ENCODE peak calls at places on chromosome 3, in five cellular contexts. D, T, Q, L and R are unnamed samples.

GRCh38 chr3:25448750-25449684 is 21.0 kb downstream of the RARB start:
- DNase-seq in D (peak; percentile 80), T (peak; percentile 88), L (no peak), Q (peak; percentile 92), R (peak; percentile 57)

GRCh38 chr3:112546216-112546759 is 15.5 kb downstream of the ATG3 start:
- DNase-seq in Q (no peak), D (no peak), L (no peak), T (no peak), R (no peak)

GRCh38 chr3:41907330-41908073 is 54.4 kb downstream of the ULK4 start:
- DNase-seq in L (peak; percentile 2), T (no peak), Q (no peak), D (no peak), R (no peak)

GRCh38 chr3:120753831-120754230 is 11.3 kb downstream of the GTF2E1 start:
- DNase-seq in Q (no peak), D (no peak), T (no peak), L (no peak), R (no peak)

GRCh38 chr3:37823189-37823588 is 38.5 kb upstream of the CTDSPL start:
- DNase-seq in T (no peak), L (no peak), Q (no peak), D (no peak), R (no peak)

GRCh38 chr3:24119321-24119751 is 174.2 kb downstream of the NR1D2 start:
- DNase-seq in T (no peak), D (no peak), Q (no peak), L (no peak), R (no peak)

GRCh38 chr3:36904641-36905040 is 40.2 kb downstream of the TRANK1 start:
- DNase-seq in L (no peak), Q (peak; percentile 49), T (peak; percentile 27), D (no peak), R (no peak)

GRCh38 chr3:109702252-109702651 is 364.9 kb upstream of the DPPA4 start:
- DNase-seq in L (no peak), Q (no peak), T (no peak), D (no peak), R (peak; percentile 24)

GRCh38 chr3:38613426-38613825 is 36.1 kb downstream of the SCN5A start:
- DNase-seq in T (no peak), Q (no peak), D (no peak), L (no peak), R (no peak)

GRCh38 chr3:37505415-37505814 is 331.0 kb upstream of the LRRFIP2 start:
- DNase-seq in T (no peak), Q (no peak), L (no peak), D (no peak), R (no peak)

GRCh38 chr3:190486201-190486865 is 27.6 kb upstream of the IL1RAP start:
- DNase-seq in D (no peak), L (no peak), T (no peak), Q (no peak), R (no peak)

GRCh38 chr3:180433172-180433571 is 168.8 kb upstream of the TTC14 start:
- DNase-seq in T (no peak), Q (no peak), L (no peak), D (no peak), R (no peak)

GRCh38 chr3:129240436-129240835 is 9.0 kb upstream of the COPG1 start:
- DNase-seq in T (no peak), Q (no peak), D (no peak), L (no peak), R (no peak)

GRCh38 chr3:129246636-129247035 is 2.8 kb upstream of the COPG1 start:
- DNase-seq in T (no peak), L (no peak), Q (no peak), D (no peak), R (no peak)

GRCh38 chr3:129248286-129248979 is 973 bp upstream of the COPG1 start:
- DNase-seq in D (no peak), L (no peak), Q (no peak), T (no peak), R (no peak)

GRCh38 chr3:129249284-129250065 is at the start of gene COPG1:
- DNase-seq in Q (peak; percentile 89), T (peak; percentile 83), D (peak; percentile 90), L (peak; percentile 95), R (peak; percentile 94)

GRCh38 chr3:129245141-129245540 is 4.3 kb upstream of the COPG1 start:
- DNase-seq in Q (no peak), L (no peak), T (no peak), D (no peak), R (no peak)
- H3K27ac ChIP-seq in Q (no peak overlapping the region), L (no peak overlapping the region), T (peak overlapping the region; percentile 52), D (peak overlapping the region; percentile 74), R (no peak overlapping the region)

DNA sequence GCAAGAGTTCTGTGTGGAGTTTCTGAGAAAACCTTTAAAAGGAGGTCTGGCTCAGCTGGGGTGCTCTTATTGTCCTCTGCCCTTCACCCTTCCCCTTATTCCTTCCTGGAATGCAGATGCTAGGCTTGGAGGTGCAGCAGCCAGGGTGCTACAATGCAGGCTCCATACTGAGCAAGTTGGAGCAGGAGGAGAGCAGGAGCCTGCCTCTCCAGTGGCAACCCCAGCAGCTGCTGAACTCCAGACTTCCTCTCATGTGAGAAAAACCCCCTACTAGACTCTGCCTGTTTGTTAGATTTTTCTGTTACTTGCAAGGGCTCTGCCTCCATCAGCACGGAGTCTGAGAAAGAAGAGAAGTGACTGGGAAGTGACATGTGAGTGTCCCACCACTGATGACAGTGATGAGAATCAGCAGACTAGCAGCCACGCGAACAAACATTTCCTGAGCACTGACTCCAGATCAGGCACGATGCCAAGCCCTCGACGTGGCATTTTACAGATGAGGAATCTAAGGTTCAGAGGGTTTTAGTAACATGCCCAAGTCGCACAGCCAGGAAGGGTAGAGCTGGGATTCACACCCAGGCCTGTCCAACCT is 16.1 kb upstream of the RARRES1 start:
- DNase-seq in L (no peak), Q (no peak), T (peak; percentile 29), D (no peak), R (no peak)
- H3K4me1 ChIP-seq in L (peaks cover 29% of the 10 kb centered on the region), Q (no peaks in the 10 kb centered on the region), T (peaks cover 5% of the 10 kb centered on the region), D (no peaks in the 10 kb centered on the region), R (no peaks in the 10 kb centered on the region)

GRCh38 chr3:43159496-43160255 is 53.8 kb upstream of the POMGNT2 start:
- DNase-seq in L (no peak), D (no peak), T (no peak), Q (no peak), R (no peak)

GRCh38 chr3:43161684-43162512 is 56.0 kb upstream of the POMGNT2 start:
- DNase-seq in Q (peak; percentile 37), D (no peak), L (peak; percentile 73), T (no peak), R (no peak)

GRCh38 chr3:43163895-43164493 is 58.1 kb upstream of the POMGNT2 start:
- DNase-seq in T (no peak), L (no peak), Q (no peak), D (no peak), R (no peak)

GRCh38 chr3:43160664-43161063 is 54.8 kb upstream of the POMGNT2 start:
- DNase-seq in T (no peak), L (no peak), D (no peak), Q (no peak), R (no peak)

DNA sequence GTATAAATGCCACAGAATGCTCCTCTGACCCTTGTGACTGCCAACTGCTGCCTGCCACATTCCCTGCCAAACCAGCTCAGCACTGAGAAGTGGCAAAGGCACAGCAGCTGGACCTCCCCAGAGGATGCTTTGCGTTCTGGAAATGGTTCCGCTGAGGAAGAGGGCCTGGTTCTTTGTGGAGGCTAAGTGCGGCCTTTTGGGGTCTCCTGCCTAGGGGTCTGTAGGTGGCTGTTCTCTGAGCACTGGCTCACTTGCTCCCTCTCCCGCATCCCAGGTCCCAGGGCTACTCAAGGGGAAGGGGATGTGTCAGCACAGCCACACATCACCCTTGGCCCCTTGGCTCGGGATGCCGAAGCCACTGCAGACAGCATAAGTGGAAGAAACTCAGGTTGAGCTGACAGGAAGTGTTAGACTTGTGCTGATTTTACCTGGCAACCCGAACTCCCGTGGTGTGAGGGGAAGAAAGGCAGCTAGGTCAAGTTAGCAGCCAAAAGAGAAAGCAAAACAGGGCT is 56.8 kb upstream of the POMGNT2 start:
- DNase-seq in Q (no peak), L (no peak), T (no peak), D (no peak), R (no peak)
- H3K27ac ChIP-seq in Q (no peak overlapping the region), L (no peak overlapping the region), T (no peak overlapping the region), D (peak overlapping the region; percentile 60), R (no peak overlapping the region)

GRCh38 chr3:177185035-177185574 is 12.2 kb downstream of the TBL1XR1 start:
- DNase-seq in T (no peak), Q (no peak), D (no peak), L (no peak), R (no peak)
- H3K4me1 ChIP-seq in T (peaks cover 38% of the 10 kb centered on the region), Q (peaks cover 7% of the 10 kb centered on the region), D (peaks cover 8% of the 10 kb centered on the region), L (peaks cover 23% of the 10 kb centered on the region), R (no peaks in the 10 kb centered on the region)

GRCh38 chr3:152232001-152232400 is 36.7 kb upstream of the MBNL1 start:
- DNase-seq in L (no peak), T (no peak), Q (no peak), D (no peak), R (no peak)

GRCh38 chr3:152232679-152233078 is 36.0 kb upstream of the MBNL1 start:
- DNase-seq in Q (no peak), T (no peak), L (no peak), D (no peak), R (no peak)

GRCh38 chr3:152236741-152237140 is 32.0 kb upstream of the MBNL1 start:
- DNase-seq in T (no peak), D (no peak), Q (no peak), L (no peak), R (no peak)

GRCh38 chr3:152234657-152235375 is 33.9 kb upstream of the MBNL1 start:
- DNase-seq in Q (no peak), D (no peak), L (no peak), T (no peak), R (no peak)

DNA sequence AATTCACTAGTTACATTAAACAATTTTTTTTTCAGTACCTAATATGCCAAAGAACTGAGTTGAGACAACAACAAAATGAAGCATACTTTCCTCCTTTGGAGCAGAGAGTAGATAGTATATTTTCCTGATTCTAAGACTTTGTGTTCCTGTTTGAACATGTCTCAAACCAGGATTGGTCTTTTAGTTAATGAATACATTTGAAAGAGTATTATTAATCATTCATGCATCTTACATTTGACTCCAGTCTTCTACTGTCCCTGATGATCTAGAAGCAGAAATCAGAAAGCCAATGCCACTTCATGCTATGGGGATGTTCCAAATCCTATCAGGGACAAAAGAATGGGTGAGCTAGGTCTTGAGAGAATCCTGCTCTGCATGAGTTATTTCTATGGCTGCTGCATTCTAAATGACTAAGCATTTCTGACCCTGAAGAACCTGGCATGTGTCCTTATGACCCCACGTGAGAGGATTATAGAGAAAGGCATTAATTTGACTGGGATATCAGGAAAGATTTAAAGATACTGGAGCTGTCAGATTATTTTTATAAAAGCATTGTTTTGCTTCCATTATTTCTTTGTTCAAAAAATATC is 32.9 kb upstream of the MBNL1 start:
- DNase-seq in L (no peak), D (no peak), T (no peak), Q (no peak), R (peak; percentile 7)
- H3K27ac ChIP-seq in L (no peak overlapping the region), D (no peak overlapping the region), T (no peak overlapping the region), Q (no peak overlapping the region), R (no peak overlapping the region)

GRCh38 chr3:186990282-186990681 is 60.0 kb downstream of the ST6GAL1 start:
- DNase-seq in T (no peak), L (no peak), Q (no peak), D (no peak), R (no peak)

GRCh38 chr3:186991470-186991869 is 61.1 kb downstream of the ST6GAL1 start:
- DNase-seq in D (no peak), L (no peak), Q (no peak), T (no peak), R (no peak)

GRCh38 chr3:186990878-186991308 is 60.6 kb downstream of the ST6GAL1 start:
- DNase-seq in Q (no peak), D (peak; percentile 56), L (no peak), T (no peak), R (no peak)

GRCh38 chr3:186993940-186994670 is 63.8 kb downstream of the ST6GAL1 start:
- DNase-seq in L (no peak), Q (no peak), T (no peak), D (no peak), R (no peak)

GRCh38 chr3:186993210-186993782 is 63.0 kb downstream of the ST6GAL1 start:
- DNase-seq in T (no peak), D (no peak), L (no peak), Q (no peak), R (no peak)
- H3K4me1 ChIP-seq in T (no peaks in the 10 kb centered on the region), D (no peaks in the 10 kb centered on the region), L (peaks cover 97% of the 10 kb centered on the region), Q (peaks cover 14% of the 10 kb centered on the region), R (no peaks in the 10 kb centered on the region)